ENCODE peak calls at places on chromosomes 16 and 17, in four cellular contexts. Z, Q, V and J are unnamed samples.

GRCh38 chr16:50103764-50104163 is 38.0 kb downstream of the HEATR3 start:
- DNase-seq in Z (no peak), Q (no peak), V (peak; percentile 76), J (no peak)

GRCh38 chr17:20022701-20023100 is 13.5 kb downstream of the SPECC1 start:
- DNase-seq in Z (no peak), Q (no peak), V (no peak), J (no peak)

GRCh38 chr17:57607553-57608120 is 137.5 kb downstream of the CCDC182 start:
- DNase-seq in Z (no peak), Q (no peak), V (no peak), J (no peak)

GRCh38 chr16:66309409-66309808 is 57.1 kb upstream of the CDH5 start:
- DNase-seq in Z (no peak), Q (no peak), V (no peak), J (no peak)

GRCh38 chr17:58527949-58528348 is 13.5 kb upstream of the MTMR4 start:
- DNase-seq in Z (no peak), Q (no peak), V (no peak), J (no peak)

GRCh38 chr17:46038414-46038813 is 39.4 kb downstream of the STH start:
- DNase-seq in Z (no peak), Q (no peak), V (no peak), J (no peak)

GRCh38 chr16:81879625-81880024 is 100.5 kb downstream of the PLCG2 start:
- DNase-seq in Z (no peak), Q (peak; percentile 68), V (no peak), J (no peak)

GRCh38 chr16:11410382-11411058 is 65.3 kb downstream of the RMI2 start:
- DNase-seq in Z (no peak), Q (no peak), V (peak; percentile 33), J (no peak)

GRCh38 chr17:52150935-52151334 is 7.6 kb downstream of the CA10 start:
- DNase-seq in Z (no peak), Q (no peak), V (no peak), J (no peak)

DNA sequence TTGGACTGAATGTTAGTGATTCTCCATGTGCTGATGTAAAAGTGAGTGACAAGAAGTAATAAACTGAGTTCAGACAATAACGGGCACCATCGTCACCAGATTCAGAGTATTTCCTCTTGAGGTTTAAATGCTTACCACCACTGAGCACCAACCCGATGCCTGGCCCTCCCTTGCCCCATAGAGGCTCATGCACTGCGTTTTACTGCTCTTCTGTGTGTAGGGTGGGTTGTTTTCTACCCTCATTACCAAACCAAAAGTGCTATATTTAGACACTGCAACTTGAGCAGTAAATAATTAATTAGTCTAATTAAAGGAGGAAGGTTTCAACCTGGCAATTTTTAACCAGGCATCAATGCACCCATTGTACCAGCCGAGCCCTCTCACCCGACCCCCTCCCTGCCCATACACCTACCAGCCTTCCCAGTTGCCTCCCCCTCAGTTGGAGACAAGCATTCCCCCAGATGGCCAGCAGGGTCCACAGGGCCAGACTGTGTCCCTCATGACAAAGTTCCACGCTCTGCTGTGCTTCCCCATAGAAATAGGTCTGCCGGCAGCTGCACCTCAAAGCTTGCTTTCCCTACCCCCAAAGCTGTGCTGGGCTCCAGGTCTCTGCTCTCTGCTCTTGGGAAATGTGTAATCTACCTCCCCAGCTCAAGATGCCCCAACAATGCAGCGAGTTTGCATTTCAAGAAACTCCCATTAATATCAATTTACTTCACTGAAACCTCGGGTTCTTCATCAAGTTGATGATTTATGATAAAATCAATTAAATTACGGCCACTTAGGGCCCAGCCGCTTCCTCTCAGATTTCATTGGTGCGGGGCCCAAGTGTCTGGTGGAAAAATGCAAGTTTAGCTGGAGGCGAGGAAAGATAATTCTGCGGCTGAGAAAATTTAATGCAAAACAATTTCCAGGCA is 16.0 kb downstream of the HOXB4 start:
- DNase-seq in Z (peak; percentile 63), Q (no peak), V (no peak), J (no peak)
- TF ChIP-seq CTCF in Z (no peak), Q (no peak), V (no peak), J (no peak)

GRCh38 chr16:58345574-58346354 is 46.5 kb upstream of the GINS3 start:
- DNase-seq in Z (no peak), Q (no peak), V (no peak), J (no peak)
- TF ChIP-seq CTCF in Z (no peak), Q (no peak), V (no peak), J (no peak)

DNA sequence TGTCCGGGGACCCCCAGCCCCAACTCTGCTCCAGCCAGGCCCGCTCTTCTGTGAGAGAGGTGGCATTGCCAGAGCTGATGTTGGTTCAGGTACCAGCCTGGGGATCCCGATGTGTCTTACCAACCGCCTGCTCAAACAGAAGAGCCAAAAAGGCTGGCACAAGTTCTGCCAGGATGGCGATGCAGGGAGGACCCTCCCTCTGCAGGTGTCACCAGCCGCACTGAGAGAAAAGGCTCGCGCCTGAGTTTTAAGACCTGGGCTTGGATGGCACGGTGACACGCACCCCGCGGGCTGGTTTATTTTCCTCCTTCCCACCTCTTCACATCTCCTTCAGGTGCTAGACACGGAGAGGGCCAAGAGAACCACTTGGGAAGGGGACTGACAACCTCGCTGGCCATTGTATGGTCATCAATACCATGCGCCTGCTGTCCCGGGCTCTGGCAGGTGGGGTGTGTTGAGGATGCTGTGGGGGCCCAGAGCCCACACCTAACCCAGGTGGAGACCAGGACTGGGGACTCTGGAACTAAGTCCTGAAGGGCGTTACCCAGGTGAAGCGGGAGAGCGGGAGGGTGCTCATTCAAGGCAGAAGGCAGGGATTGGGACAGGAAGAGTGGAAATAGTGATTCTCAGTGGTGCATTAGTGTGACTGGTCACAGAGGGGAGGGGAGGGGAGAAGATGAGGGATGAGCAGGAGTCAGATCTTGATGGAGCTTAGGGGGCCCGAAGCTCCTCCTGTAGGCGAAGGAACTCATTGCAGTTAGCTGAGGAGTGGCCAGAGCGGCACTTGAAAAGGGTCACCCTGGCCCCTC is 16.3 kb downstream of the FOXJ1 start:
- DNase-seq in Z (peak; percentile 6), Q (peak; percentile 68), V (no peak), J (no peak)
- TF ChIP-seq CTCF in Z (no peak), Q (peak; percentile 36), V (no peak), J (peak; percentile 20)

DNA sequence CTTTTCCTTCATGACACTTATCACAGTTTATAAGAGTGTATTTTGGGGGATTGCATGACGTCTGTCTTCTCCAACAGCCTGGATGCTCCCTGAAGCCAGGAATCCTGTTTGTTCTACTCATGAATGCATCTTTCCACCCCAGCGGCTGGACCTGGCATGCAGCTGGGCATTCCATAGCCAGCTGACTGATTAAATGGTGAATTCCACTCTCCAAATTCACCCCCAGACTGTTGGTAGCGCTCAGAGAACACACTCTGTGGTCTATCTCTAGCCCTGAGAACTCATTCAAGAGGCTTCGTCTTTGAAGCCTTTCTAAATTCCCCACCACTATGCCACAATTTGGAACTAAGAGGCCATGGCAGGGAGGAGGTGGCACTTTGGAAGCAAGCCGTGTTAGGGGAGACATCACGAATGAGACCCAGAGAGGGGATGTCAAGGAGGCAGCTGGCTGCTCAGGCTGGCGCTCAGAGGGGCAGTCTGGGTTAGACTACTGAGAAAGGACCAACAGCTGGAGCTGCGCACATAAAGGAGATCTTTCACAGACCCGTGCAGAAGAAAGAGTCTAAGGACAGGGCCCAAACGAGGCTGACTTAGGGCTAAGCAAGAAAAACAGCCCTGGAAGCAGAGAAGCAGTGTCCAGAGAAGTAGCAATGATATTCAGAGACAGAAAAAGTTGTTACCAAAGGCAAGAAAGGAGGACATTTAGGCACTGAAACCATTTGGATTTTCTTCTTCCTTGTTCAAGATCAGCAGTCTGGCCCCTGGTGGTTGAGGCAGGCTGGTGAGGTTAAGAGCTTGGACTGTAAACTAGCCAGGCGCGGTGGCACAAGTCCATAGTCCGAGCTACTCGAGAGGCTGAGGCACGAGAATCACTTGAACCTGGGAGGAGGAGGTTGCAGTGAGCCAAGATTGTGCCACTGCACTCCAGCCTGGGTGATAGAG is 42.4 kb upstream of the ZNF629 start:
- DNase-seq in Z (no peak), Q (no peak), V (no peak), J (no peak)
- TF ChIP-seq CTCF in Z (no peak), Q (no peak), V (no peak), J (no peak)

GRCh38 chr17:1047177-1047885 is 50.4 kb downstream of the TIMM22 start:
- DNase-seq in Z (no peak), Q (no peak), V (no peak), J (no peak)
- TF ChIP-seq CTCF in Z (no peak), Q (no peak), V (no peak), J (no peak)

DNA sequence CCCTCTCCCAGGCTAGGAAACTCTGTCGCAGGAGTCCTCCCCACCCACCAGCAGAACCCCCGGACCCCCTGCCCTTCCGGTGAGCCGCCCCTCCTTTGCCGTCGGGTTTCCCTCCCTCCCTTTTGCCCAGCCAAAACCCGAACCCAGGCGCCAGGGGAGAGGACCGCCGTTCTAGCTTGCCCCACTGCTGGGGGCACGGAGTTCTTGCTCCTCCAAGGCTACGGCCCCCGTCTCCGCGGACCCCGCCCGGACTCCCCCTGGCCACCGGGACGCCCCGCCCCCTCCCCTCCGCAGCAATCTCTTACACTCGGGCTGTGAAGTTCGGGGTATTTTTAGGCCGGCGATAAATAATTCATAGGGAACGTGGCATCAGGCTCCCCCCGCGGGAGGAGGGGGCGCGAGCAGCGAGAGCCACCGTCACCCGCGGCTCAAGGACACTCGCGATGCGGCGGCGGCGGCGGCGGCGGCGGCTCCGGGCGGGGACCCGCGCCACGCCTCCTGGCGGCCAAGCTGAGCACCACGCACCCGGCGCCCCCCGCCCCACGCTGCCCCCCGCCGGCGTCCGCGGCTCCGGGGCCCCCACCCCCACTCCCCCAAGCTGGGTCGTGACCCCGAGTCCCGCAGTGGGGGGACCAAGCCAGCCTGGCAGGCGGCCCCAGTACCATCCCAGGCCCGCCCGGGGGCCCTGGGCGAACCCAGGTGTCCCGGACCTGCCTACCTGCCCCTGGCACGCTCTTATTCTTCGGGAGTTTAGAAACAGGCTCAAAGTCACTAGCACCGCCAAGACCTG is at the start of gene GRIN2C:
- DNase-seq in Z (peak; percentile 79), Q (no peak), V (no peak), J (peak; percentile 53)
- TF ChIP-seq CTCF in Z (peak; percentile 9), Q (peak; percentile 29), V (peak; percentile 4), J (peak; percentile 16)

GRCh38 chr17:75288784-75289121 is 480 bp downstream of the SLC25A19 start:
- DNase-seq in Z (no peak), Q (peak; percentile 53), V (no peak), J (peak; percentile 37)

GRCh38 chr17:75288359-75288758 is 874 bp downstream of the SLC25A19 start:
- DNase-seq in Z (no peak), Q (no peak), V (no peak), J (no peak)

GRCh38 chr17:75289122-75289831 is at the start of gene SLC25A19:
- DNase-seq in Z (peak; percentile 91), Q (peak; percentile 98), V (peak; percentile 99), J (peak; percentile 97)

GRCh38 chr17:75287221-75287620 is 2.0 kb downstream of the SLC25A19 start:
- DNase-seq in Z (no peak), Q (no peak), V (no peak), J (no peak)

GRCh38 chr17:75289832-75290337 is 652 bp upstream of the SLC25A19 start:
- DNase-seq in Z (no peak), Q (no peak), V (peak; percentile 64), J (peak; percentile 42)
- TF ChIP-seq CTCF in Z (no peak), Q (no peak), V (no peak), J (peak; percentile 51)

GRCh38 chr16:72995151-72995881 is 52.6 kb downstream of the ZFHX3 start:
- DNase-seq in Z (no peak), Q (peak; percentile 73), V (no peak), J (no peak)
- TF ChIP-seq CTCF in Z (peak; percentile 20), Q (peak; percentile 87), V (peak; percentile 37), J (no peak)

DNA sequence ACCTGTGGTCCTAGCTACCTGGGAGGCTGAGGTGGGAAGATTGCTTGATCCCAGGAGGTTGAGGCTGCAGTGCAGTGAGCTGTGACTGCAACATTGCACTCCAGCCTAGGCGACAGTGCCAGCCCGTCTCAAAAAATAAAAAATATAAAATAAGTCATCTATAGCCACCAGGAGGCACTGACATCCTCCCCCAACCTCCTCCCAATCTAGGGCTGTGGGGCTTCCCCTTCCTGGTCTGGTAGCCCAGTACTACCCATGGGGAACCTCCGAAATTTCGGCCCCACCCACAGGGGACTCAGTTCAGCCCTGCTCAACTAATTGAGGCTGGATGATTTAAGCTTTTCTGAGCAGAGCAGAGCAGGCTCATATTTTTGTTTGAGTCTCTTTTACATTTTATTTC is 3.2 kb downstream of the ZSCAN10 start:
- DNase-seq in Z (peak; percentile 93), Q (no peak), V (no peak), J (peak; percentile 90)
- TF ChIP-seq CTCF in Z (peak; percentile 6), Q (no peak), V (peak; percentile 6), J (peak; percentile 31)